ENCODE peak calls at places on chromosomes 16 and 17, in four cellular contexts. A is CD4-positive, alpha-beta T cell; P is cardiac fibroblast; L is GM10248. V is an unnamed sample.

GRCh38 chr17:7004398-7005253 is 7.8 kb upstream of the RNASEK start:
- DNase-seq in L (peak; percentile 69), A (no peak), P (peak; percentile 77), V (peak; percentile 69)

GRCh38 chr16:48112603-48113400 is 43.0 kb downstream of the ABCC12 start:
- DNase-seq in L (no peak), P (no peak), A (no peak), V (no peak)

GRCh38 chr17:78653382-78653781 is 76.2 kb upstream of the DNAH17 start:
- DNase-seq in P (peak; percentile 81), A (no peak), L (no peak), V (peak; percentile 49)

GRCh38 chr16:80982646-80983045 is 24.0 kb downstream of the CMC2 start:
- DNase-seq in A (no peak), P (no peak), L (no peak), V (no peak)

GRCh38 chr17:63365366-63366237 is 80.5 kb downstream of the CYB561 start:
- DNase-seq in L (no peak), P (no peak), A (no peak), V (peak; percentile 16)

GRCh38 chr16:12067714-12068401 is 91.3 kb downstream of the SNX29 start:
- DNase-seq in P (peak; percentile 91), L (peak; percentile 77), A (no peak), V (peak; percentile 91)

GRCh38 chr17:78276098-78276497 is 44.7 kb downstream of the TMEM235 start:
- DNase-seq in A (no peak), L (no peak), P (no peak), V (no peak)

GRCh38 chr17:19787733-19788357 is 39.7 kb upstream of the ALDH3A1 start:
- DNase-seq in A (no peak), P (no peak), L (no peak), V (peak; percentile 19)

GRCh38 chr17:6241381-6241780 is 171.2 kb downstream of the WSCD1 start:
- DNase-seq in A (no peak), P (no peak), L (no peak), V (no peak)

GRCh38 chr16:79261461-79261860 is 339.1 kb downstream of the MAF start:
- DNase-seq in A (peak; percentile 11), L (no peak), P (no peak), V (no peak)

GRCh38 chr16:66605177-66605999 is 884 bp downstream of the CMTM3 start:
- DNase-seq in P (peak; percentile 46), A (peak; percentile 19), L (peak; percentile 68), V (peak; percentile 28)

GRCh38 chr17:49987681-49988441 is 7.2 kb downstream of the DLX3 start:
- DNase-seq in L (no peak), P (no peak), A (no peak), V (no peak)

GRCh38 chr16:78183437-78183836 is 84.0 kb downstream of the WWOX start:
- DNase-seq in L (no peak), P (no peak), A (no peak), V (no peak)

GRCh38 chr17:50396261-50397110 is 837 bp downstream of the LRRC59 start:
- DNase-seq in L (peak; percentile 20), P (peak; percentile 76), A (no peak), V (peak; percentile 75)

GRCh38 chr17:41811549-41812175 is at the start of gene P3H4:
- DNase-seq in A (peak; percentile 62), L (peak; percentile 85), P (peak; percentile 78), V (peak; percentile 80)

GRCh38 chr17:81418710-81419332 is 23.6 kb downstream of the BAHCC1 start:
- DNase-seq in P (peak; percentile 53), L (no peak), A (no peak), V (no peak)

GRCh38 chr16:67389911-67390815 is 3.1 kb downstream of the TPPP3 start:
- DNase-seq in A (no peak), P (no peak), L (no peak), V (no peak)

GRCh38 chr17:75511610-75512575 is 3.4 kb downstream of the CASKIN2 start:
- DNase-seq in A (no peak), L (no peak), P (no peak), V (no peak)

GRCh38 chr17:78619334-78619733 is 42.1 kb upstream of the DNAH17 start:
- DNase-seq in A (no peak), L (no peak), P (no peak), V (no peak)

DNA sequence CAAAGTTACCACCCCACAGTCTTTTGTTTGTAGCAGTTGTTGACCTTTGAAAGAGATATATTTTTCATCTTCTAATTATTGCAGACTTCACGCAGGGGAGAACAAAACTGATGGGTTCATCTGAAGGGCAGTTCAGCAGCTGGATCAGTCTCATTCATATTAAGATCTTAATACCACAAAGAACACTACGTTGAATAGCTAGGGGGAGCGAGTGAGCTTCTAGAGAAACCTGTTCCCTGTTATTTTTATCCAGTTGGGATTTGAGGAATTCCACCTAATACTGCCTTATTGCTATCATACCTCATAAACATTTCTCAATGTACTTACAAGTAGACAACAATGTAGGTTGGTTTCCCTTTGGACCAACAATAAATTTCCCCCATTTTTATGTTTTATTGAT is 306.1 kb upstream of the KIF2B start:
- DNase-seq in L (no peak), P (peak; percentile 12), A (no peak), V (peak; percentile 23)
- TF ChIP-seq CTCF in L (no peak), P (no peak), A (no peak), V (peak; percentile 28)

GRCh38 chr16:87576191-87576590 is 26.1 kb upstream of the JPH3 start:
- DNase-seq in A (no peak), P (no peak), L (no peak), V (no peak)
- TF ChIP-seq CTCF in A (no peak), P (no peak), L (no peak), V (no peak)

DNA sequence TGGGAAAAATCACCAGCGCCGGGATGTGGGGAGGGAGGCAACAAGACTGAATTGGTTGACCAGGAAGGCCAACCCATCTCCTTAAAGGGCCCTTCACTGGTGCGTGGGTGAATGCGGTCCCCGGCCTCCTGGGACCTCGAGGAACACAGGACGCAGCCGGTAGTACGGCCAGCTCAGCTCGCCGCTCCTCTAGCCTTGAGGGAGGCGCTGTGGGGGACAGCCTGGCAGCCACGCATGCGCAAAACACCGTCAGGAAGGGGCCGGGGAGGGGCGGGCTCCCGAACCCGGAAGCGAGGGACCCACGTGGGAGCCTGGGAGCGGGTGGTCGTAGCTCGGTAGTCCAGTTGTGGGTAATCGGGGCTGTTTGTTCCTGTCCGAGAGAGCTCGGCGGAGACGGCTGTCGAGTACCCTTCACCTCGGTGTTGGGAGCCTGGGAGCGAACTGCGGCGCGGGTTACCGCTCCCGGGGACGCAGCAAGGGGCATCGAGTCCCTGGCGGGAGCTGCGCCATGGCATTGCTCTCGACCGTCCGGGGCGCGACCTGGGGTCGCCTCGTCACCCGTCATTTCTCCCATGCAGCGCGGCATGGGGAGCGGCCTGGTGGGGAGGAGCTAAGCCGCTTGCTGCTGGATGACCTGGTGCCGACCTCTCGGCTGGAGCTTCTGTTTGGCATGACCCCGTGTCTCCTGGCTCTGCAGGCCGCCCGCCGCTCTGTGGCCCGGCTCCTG is at the start of gene MRM1:
- DNase-seq in P (peak; percentile 91), L (peak; percentile 96), A (peak; percentile 86), V (peak; percentile 91)
- TF ChIP-seq CTCF in P (peak; percentile 25), L (peak; percentile 18), A (no peak), V (no peak)

DNA sequence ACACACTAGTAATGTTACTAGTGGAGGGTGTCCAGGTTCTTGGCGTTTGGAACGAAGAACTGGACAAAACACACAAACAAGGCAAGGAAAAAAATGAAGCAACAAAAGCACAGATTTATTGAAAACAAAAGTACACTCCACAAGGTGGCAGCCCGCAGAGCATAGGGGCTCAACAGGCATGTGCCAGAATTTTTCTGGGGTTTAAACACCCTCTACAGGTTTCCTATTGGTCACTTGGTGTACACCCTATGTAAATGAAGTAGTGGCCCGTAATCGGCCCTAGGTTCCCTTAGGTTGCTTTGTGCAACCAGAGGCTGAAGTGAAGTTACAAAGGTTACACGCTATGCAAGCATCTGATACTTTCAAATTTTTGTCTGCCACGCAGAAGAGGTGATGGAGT is 8.1 kb downstream of the OR2C1 start:
- DNase-seq in L (no peak), A (no peak), P (peak; percentile 3), V (no peak)
- TF ChIP-seq CTCF in L (no peak), A (no peak), P (no peak), V (no peak)

DNA sequence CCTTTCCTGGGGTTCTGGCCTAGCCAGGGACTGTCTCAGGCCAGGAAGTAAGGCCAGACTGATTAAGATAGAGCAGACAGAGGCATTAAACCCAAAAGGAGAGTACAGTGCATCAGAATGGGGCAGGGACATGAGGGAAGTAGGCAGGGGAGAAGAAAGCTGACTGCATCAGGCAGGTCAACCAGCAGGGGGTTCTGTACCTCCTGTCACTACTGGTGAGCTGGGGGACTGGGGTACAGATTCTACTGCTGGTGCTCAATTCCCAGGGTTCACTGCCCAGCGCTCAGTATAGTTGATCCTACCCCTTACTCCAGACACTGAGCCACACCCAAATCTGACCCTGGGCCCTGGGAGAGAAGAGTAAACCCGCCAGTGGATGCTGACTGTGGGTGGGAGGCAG is 12.9 kb upstream of the MTMR4 start:
- DNase-seq in A (no peak), L (no peak), P (no peak), V (peak; percentile 17)
- TF ChIP-seq CTCF in A (no peak), L (no peak), P (peak; percentile 13), V (peak; percentile 37)

GRCh38 chr16:51049276-51049675 is 101.8 kb downstream of the SALL1 start:
- DNase-seq in P (no peak), A (no peak), L (no peak), V (no peak)

GRCh38 chr16:51051671-51052070 is 99.4 kb downstream of the SALL1 start:
- DNase-seq in L (no peak), A (no peak), P (no peak), V (no peak)

GRCh38 chr16:51050379-51050710 is 100.7 kb downstream of the SALL1 start:
- DNase-seq in A (no peak), L (no peak), P (no peak), V (no peak)

GRCh38 chr16:51048544-51048943 is 102.5 kb downstream of the SALL1 start:
- DNase-seq in A (no peak), P (no peak), L (no peak), V (no peak)

DNA sequence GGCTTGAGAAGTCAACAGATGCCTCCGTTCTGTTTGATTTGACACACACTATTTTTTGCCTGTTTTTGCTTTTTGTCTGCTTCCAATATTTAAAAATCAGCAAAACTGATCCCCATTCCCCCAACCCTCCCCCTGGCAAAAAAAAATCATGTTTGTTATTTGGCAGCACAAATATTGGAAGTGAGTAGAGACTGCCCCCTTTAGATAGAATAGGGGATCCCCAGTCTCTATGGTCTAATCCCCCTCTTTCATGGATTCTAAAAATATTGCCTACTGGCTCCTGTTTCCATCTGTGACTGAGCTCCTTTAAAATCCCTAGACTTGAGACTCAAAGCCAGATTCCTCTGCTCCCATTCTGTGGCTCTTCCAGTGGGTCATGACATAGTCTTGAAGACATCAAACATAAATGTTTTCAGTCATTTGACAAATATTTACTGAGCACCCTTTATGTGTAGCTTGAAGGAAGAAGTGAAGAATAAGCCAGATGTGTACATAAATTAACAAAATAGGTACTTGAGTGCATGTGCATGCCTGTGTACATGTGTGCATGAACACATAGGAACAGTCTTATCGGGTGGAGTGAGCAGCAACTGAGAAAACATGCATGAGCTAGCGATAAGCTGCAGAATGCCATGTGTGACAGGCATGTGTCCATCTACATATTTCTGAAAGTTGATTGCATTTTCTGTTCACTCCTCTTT is 101.2 kb downstream of the SALL1 start:
- DNase-seq in A (no peak), P (no peak), L (no peak), V (no peak)
- TF ChIP-seq CTCF in A (no peak), P (no peak), L (no peak), V (no peak)